ENCODE peak calls at places on chromosomes 2 and 18, in eight cellular contexts. One of them, this sample, is unnamed.

GRCh38 chr2:166373539-166373938 is 2.2 kb downstream of the SCN9A start:
- DNase-seq in H1: no peak
- DNase-seq in SK-N-SH: no peak
- DNase-seq in A549: no peak
- DNase-seq in K562: no peak
- DNase-seq in GM12878: no peak
- DNase-seq in HepG2: no peak
- DNase-seq in HCT116: no peak
- DNase-seq in this sample: no peak

GRCh38 chr2:48250943-48251342 is 279.0 kb upstream of the STON1 start:
- DNase-seq in A549: no peak
- DNase-seq in GM12878: no peak
- DNase-seq in H1: no peak
- DNase-seq in HCT116: no peak
- DNase-seq in K562: no peak
- DNase-seq in SK-N-SH: no peak
- DNase-seq in HepG2: peak; percentile 65
- DNase-seq in this sample: peak; percentile 19

GRCh38 chr2:138649571-138649970 is 130.6 kb downstream of the NXPH2 start:
- DNase-seq in GM12878: no peak
- DNase-seq in K562: no peak
- DNase-seq in H1: no peak
- DNase-seq in HCT116: no peak
- DNase-seq in HepG2: no peak
- DNase-seq in SK-N-SH: no peak
- DNase-seq in A549: no peak
- DNase-seq in this sample: no peak

GRCh38 chr2:108404784-108405397 is 27.1 kb downstream of the SULT1C4 start:
- DNase-seq in HepG2: no peak
- DNase-seq in GM12878: no peak
- DNase-seq in SK-N-SH: no peak
- DNase-seq in K562: no peak
- DNase-seq in H1: no peak
- DNase-seq in HCT116: no peak
- DNase-seq in A549: no peak
- DNase-seq in this sample: no peak

GRCh38 chr2:8502316-8502715 is 179.5 kb upstream of the ID2 start:
- DNase-seq in SK-N-SH: no peak
- DNase-seq in H1: no peak
- DNase-seq in HCT116: no peak
- DNase-seq in K562: no peak
- DNase-seq in HepG2: no peak
- DNase-seq in A549: no peak
- DNase-seq in GM12878: no peak
- DNase-seq in this sample: no peak

GRCh38 chr18:22378672-22379282 is 38.9 kb downstream of the CTAGE1 start:
- DNase-seq in A549: peak; percentile 56
- DNase-seq in HepG2: peak; percentile 25
- DNase-seq in H1: no peak
- DNase-seq in HCT116: peak; percentile 39
- DNase-seq in SK-N-SH: peak; percentile 22
- DNase-seq in K562: peak; percentile 20
- DNase-seq in GM12878: no peak
- DNase-seq in this sample: peak; percentile 30

GRCh38 chr2:100017633-100018032 is 124.8 kb downstream of the AFF3 start:
- DNase-seq in A549: no peak
- DNase-seq in SK-N-SH: no peak
- DNase-seq in HepG2: no peak
- DNase-seq in GM12878: no peak
- DNase-seq in K562: no peak
- DNase-seq in H1: no peak
- DNase-seq in HCT116: no peak
- DNase-seq in this sample: peak; percentile 74

GRCh38 chr2:239537633-239538356 is 137.0 kb upstream of the HDAC4 start:
- DNase-seq in GM12878: no peak
- DNase-seq in HCT116: no peak
- DNase-seq in H1: no peak
- DNase-seq in HepG2: no peak
- DNase-seq in K562: no peak
- DNase-seq in A549: no peak
- DNase-seq in SK-N-SH: no peak
- DNase-seq in this sample: no peak

GRCh38 chr2:149885468-149885867 is 297.9 kb upstream of the MMADHC start:
- DNase-seq in GM12878: no peak
- DNase-seq in HepG2: no peak
- DNase-seq in K562: no peak
- DNase-seq in H1: no peak
- DNase-seq in A549: no peak
- DNase-seq in SK-N-SH: no peak
- DNase-seq in HCT116: no peak
- DNase-seq in this sample: no peak

GRCh38 chr2:115389024-115389423 is 946.6 kb downstream of the DPP10 start:
- DNase-seq in GM12878: no peak
- DNase-seq in SK-N-SH: no peak
- DNase-seq in HCT116: no peak
- DNase-seq in HepG2: no peak
- DNase-seq in H1: no peak
- DNase-seq in K562: no peak
- DNase-seq in A549: no peak
- DNase-seq in this sample: no peak
- TF ChIP-seq RAD21 in GM12878: no peak
- TF ChIP-seq RAD21 in SK-N-SH: no peak
- TF ChIP-seq RAD21 in HCT116: no peak
- TF ChIP-seq RAD21 in HepG2: no peak
- TF ChIP-seq RAD21 in H1: no peak
- TF ChIP-seq RAD21 in K562: no peak
- TF ChIP-seq RAD21 in A549: no peak
- TF ChIP-seq RAD21 in this sample: no peak

DNA sequence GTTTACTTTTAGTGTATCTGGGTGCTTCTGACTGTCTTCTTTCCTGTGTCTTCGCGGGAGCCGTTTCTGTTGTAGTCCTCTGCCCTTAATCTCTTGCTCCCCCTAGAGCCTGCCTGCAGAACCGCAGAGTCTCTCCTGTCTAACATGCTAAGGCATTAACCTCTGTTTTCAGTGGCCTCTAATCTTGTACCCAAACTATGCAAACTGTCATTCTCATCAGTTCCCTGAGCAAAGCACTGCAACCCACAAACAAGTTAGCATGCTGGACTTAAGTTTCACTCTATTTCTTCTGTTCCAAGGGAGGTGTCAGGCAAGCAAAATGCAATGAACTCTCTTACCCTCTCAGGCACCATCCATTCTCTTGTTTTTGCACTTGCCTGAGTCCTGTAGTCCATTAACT is 138.4 kb downstream of the OTX1 start:
- DNase-seq in H1: peak; percentile 73
- DNase-seq in GM12878: peak; percentile 12
- DNase-seq in HepG2: peak; percentile 71
- DNase-seq in K562: peak; percentile 58
- DNase-seq in HCT116: peak; percentile 54
- DNase-seq in A549: peak; percentile 74
- DNase-seq in SK-N-SH: peak; percentile 26
- DNase-seq in this sample: peak; percentile 44
- TF ChIP-seq RAD21 in H1: peak; percentile 86
- TF ChIP-seq RAD21 in GM12878: peak; percentile 63
- TF ChIP-seq RAD21 in HepG2: peak; percentile 68
- TF ChIP-seq RAD21 in K562: peak; percentile 77
- TF ChIP-seq RAD21 in HCT116: peak; percentile 87
- TF ChIP-seq RAD21 in A549: peak; percentile 89
- TF ChIP-seq RAD21 in SK-N-SH: peak; percentile 55
- TF ChIP-seq RAD21 in this sample: peak; percentile 66

DNA sequence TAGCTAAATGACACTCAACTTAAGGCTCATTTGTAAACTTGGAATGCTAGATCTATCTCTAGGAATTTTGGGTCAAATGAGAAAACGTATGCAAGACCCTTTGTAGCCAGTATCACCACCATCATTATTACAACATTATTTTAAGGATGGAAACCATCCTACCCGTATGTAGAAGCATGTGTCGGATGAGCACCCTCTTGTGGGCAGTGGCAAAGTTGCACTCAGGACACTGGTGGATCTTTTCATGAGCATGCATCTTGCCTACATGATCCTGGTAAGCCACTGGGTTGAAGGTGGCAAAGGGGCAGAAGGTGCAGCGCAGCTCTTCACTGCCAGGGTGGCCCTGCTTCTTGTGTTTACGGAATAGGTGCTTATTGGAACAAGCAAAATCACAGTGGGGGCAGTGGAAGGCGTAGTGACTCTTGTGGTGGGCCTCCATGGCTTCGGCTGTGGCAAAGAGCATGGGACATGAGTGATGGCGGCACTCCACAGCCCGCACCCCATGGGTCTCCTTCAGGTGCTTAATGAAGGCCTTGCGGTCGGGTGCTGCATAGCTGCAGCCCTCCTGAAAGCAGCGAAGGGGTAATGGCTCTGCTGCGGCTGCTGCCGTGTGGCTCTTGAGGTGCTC is 10.8 kb downstream of the ZNF142 start:
- DNase-seq in H1: peak; percentile 71
- DNase-seq in K562: peak; percentile 50
- DNase-seq in A549: peak; percentile 80
- DNase-seq in GM12878: no peak
- DNase-seq in SK-N-SH: peak; percentile 76
- DNase-seq in HCT116: peak; percentile 32
- DNase-seq in HepG2: peak; percentile 56
- DNase-seq in this sample: peak; percentile 70
- TF ChIP-seq RAD21 in H1: peak; percentile 83
- TF ChIP-seq RAD21 in K562: peak; percentile 51
- TF ChIP-seq RAD21 in A549: peak; percentile 68
- TF ChIP-seq RAD21 in GM12878: peak; percentile 80
- TF ChIP-seq RAD21 in SK-N-SH: peak; percentile 85
- TF ChIP-seq RAD21 in HCT116: peak; percentile 87
- TF ChIP-seq RAD21 in HepG2: peak; percentile 77
- TF ChIP-seq RAD21 in this sample: peak; percentile 84

DNA sequence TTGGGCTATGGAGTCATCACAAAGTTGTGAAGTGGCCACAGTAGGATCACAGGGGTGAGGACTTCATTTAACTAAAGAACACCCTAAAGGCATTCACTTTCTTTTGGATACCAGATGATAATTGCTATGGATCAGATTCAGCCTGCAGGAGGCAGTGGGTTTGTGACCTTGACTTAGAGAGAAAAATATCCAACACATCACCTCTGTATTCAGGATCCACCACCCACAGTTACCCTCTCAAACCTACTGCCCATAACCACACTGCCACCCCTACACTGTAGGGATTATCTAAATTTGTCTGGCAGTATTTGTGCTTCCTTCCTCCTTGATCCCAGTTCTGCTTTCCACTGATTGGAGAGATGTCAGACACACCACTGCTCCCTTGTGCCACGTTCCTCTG is 269.4 kb downstream of the MYCN start:
- DNase-seq in HepG2: no peak
- DNase-seq in GM12878: no peak
- DNase-seq in HCT116: no peak
- DNase-seq in K562: no peak
- DNase-seq in SK-N-SH: no peak
- DNase-seq in A549: no peak
- DNase-seq in H1: no peak
- DNase-seq in this sample: no peak
- TF ChIP-seq RAD21 in HepG2: no peak
- TF ChIP-seq RAD21 in GM12878: no peak
- TF ChIP-seq RAD21 in HCT116: no peak
- TF ChIP-seq RAD21 in K562: no peak
- TF ChIP-seq RAD21 in SK-N-SH: no peak
- TF ChIP-seq RAD21 in A549: no peak
- TF ChIP-seq RAD21 in H1: no peak
- TF ChIP-seq RAD21 in this sample: no peak

DNA sequence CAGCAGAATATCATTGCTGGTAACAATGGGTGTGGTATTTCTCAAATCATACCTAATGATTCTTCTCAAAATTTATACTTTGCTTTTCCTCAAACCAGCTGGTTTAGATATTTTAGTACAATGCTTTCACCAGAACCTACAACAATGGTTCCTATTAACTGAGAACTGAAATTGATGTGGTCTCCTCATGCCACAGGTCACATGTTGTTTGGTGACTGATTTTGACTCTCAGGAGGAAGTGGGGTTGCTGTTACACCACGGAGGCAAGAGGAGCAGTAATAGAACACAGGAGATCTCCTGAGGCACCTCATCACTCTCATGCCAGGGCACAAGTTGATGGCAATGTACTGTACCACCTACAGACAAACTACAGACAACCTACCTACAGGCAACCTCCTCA is 3.0 kb upstream of the CEP68 start:
- DNase-seq in H1: no peak
- DNase-seq in GM12878: peak; percentile 91
- DNase-seq in HepG2: no peak
- DNase-seq in HCT116: no peak
- DNase-seq in K562: no peak
- DNase-seq in A549: no peak
- DNase-seq in SK-N-SH: no peak
- DNase-seq in this sample: no peak
- TF ChIP-seq RAD21 in H1: no peak
- TF ChIP-seq RAD21 in GM12878: no peak
- TF ChIP-seq RAD21 in HepG2: no peak
- TF ChIP-seq RAD21 in HCT116: no peak
- TF ChIP-seq RAD21 in K562: no peak
- TF ChIP-seq RAD21 in A549: no peak
- TF ChIP-seq RAD21 in SK-N-SH: no peak
- TF ChIP-seq RAD21 in this sample: no peak

DNA sequence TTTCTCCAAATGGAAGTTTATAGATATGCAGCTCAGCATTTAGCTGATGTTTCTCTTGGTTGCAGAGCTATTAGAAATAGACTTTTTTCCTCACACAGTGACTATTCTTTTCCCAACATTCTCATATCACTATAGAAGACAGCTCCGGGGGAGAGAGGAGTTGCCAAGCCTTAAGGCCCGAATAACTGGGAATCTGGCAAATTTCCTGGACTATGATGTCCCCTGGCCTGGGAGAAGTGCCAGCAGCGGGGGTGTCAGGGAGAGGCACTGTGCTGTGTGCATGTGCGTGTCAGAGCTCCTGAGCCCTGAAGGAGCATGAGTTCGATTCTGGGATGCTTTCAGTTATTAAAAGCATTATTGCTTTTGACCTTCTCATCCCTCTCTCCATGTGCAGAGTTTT is 311.0 kb downstream of the PRKCE start:
- DNase-seq in H1: no peak
- DNase-seq in GM12878: no peak
- DNase-seq in K562: no peak
- DNase-seq in HepG2: no peak
- DNase-seq in SK-N-SH: peak; percentile 68
- DNase-seq in A549: peak; percentile 68
- DNase-seq in HCT116: peak; percentile 68
- DNase-seq in this sample: peak; percentile 84
- TF ChIP-seq RAD21 in H1: no peak
- TF ChIP-seq RAD21 in GM12878: no peak
- TF ChIP-seq RAD21 in K562: no peak
- TF ChIP-seq RAD21 in HepG2: no peak
- TF ChIP-seq RAD21 in SK-N-SH: peak; percentile 5
- TF ChIP-seq RAD21 in A549: no peak
- TF ChIP-seq RAD21 in HCT116: no peak
- TF ChIP-seq RAD21 in this sample: no peak

GRCh38 chr2:67848551-67848950 is 214.3 kb downstream of the C1D start:
- DNase-seq in A549: no peak
- DNase-seq in SK-N-SH: no peak
- DNase-seq in HepG2: no peak
- DNase-seq in K562: no peak
- DNase-seq in H1: no peak
- DNase-seq in HCT116: no peak
- DNase-seq in GM12878: no peak
- DNase-seq in this sample: no peak
- TF ChIP-seq RAD21 in A549: no peak
- TF ChIP-seq RAD21 in SK-N-SH: no peak
- TF ChIP-seq RAD21 in HepG2: no peak
- TF ChIP-seq RAD21 in K562: no peak
- TF ChIP-seq RAD21 in H1: no peak
- TF ChIP-seq RAD21 in HCT116: no peak
- TF ChIP-seq RAD21 in GM12878: no peak
- TF ChIP-seq RAD21 in this sample: no peak